ENCODE peak calls at places on chromosomes 3 and 15, in nine cellular contexts. F, X, Z, C, W, P, N, K and G are unnamed samples.

GRCh38 chr15:77721963-77722362 is 89.3 kb upstream of the LINGO1 start:
- DNase-seq in F (no peak), X (no peak), Z (no peak), C (no peak), W (no peak), P (no peak), N (no peak), K (no peak), G (no peak)

GRCh38 chr3:37072892-37073291 is 79.6 kb downstream of the MLH1 start:
- DNase-seq in F (no peak), X (no peak), Z (peak; percentile 93), C (no peak), W (peak; percentile 89), P (peak; percentile 31), N (no peak), K (no peak), G (no peak)

GRCh38 chr15:99998661-99999101 is 265.4 kb upstream of the LYSMD4 start:
- DNase-seq in F (peak; percentile 89), X (no peak), Z (peak; percentile 1), C (no peak), W (no peak), P (no peak), N (no peak), K (no peak), G (no peak)

GRCh38 chr3:128846501-128846900 is 32.9 kb upstream of the ACAD9 start:
- DNase-seq in F (no peak), X (no peak), Z (no peak), C (no peak), W (no peak), P (no peak), N (no peak), K (peak; percentile 34), G (no peak)

GRCh38 chr15:33844597-33844996 is 123.7 kb upstream of the CHRM5 start:
- DNase-seq in F (no peak), X (no peak), Z (no peak), C (no peak), W (no peak), P (no peak), N (no peak), K (no peak), G (no peak)

GRCh38 chr3:144129536-144130214 is 158.1 kb downstream of the DIPK2A start:
- DNase-seq in F (no peak), X (no peak), Z (no peak), C (no peak), W (no peak), P (no peak), N (no peak), K (no peak), G (no peak)

GRCh38 chr3:8638994-8639393 is 5.6 kb downstream of the SSUH2 start:
- DNase-seq in F (no peak), X (no peak), Z (no peak), C (no peak), W (no peak), P (no peak), N (no peak), K (no peak), G (no peak)

GRCh38 chr3:161914703-161915102 is 418.1 kb downstream of the OTOL1 start:
- DNase-seq in F (peak; percentile 83), X (peak; percentile 20), Z (peak; percentile 59), C (no peak), W (peak; percentile 77), P (peak; percentile 35), N (peak; percentile 35), K (no peak), G (no peak)

GRCh38 chr15:81315452-81316203 is 8.3 kb downstream of the STARD5 start:
- DNase-seq in F (no peak), X (no peak), Z (no peak), C (no peak), W (no peak), P (no peak), N (no peak), K (no peak), G (no peak)

GRCh38 chr3:84958495-84959469 is at the start of gene CADM2:
- DNase-seq in F (peak; percentile 97), X (peak; percentile 89), Z (peak; percentile 45), C (peak; percentile 92), W (peak; percentile 71), P (peak; percentile 12), N (peak; percentile 79), K (peak; percentile 86), G (peak; percentile 97)

GRCh38 chr3:176296066-176296597 is 901.1 kb downstream of the TBL1XR1 start:
- DNase-seq in F (no peak), X (no peak), Z (peak; percentile 2), C (no peak), W (no peak), P (no peak), N (no peak), K (no peak), G (no peak)

GRCh38 chr15:93045191-93045785 is 43.7 kb downstream of the RGMA start:
- DNase-seq in F (no peak), X (no peak), Z (no peak), C (no peak), W (no peak), P (no peak), N (no peak), K (no peak), G (no peak)

GRCh38 chr15:68410466-68411200 is 21.3 kb downstream of the ITGA11 start:
- DNase-seq in F (peak; percentile 57), X (no peak), Z (no peak), C (no peak), W (no peak), P (no peak), N (no peak), K (no peak), G (peak; percentile 85)

GRCh38 chr3:52820741-52821140 is 9.7 kb downstream of the ITIH4 start:
- DNase-seq in F (no peak), X (peak; percentile 58), Z (peak; percentile 6), C (peak; percentile 63), W (peak; percentile 22), P (no peak), N (no peak), K (no peak), G (no peak)

GRCh38 chr15:53869044-53869805 is 109.0 kb upstream of the UNC13C start:
- DNase-seq in F (no peak), X (no peak), Z (no peak), C (no peak), W (no peak), P (no peak), N (no peak), K (no peak), G (no peak)
- TF ChIP-seq CTCF in F (no peak), X (peak; percentile 34), Z (no peak), C (no peak), W (no peak), P (no peak), N (no peak), K (no peak), G (no peak)

GRCh38 chr15:49916998-49917397 is 202.0 kb downstream of the ATP8B4 start:
- DNase-seq in F (no peak), X (no peak), Z (no peak), C (no peak), W (no peak), P (no peak), N (no peak), K (no peak), G (no peak)
- TF ChIP-seq CTCF in F (no peak), X (no peak), Z (no peak), C (no peak), W (no peak), P (no peak), N (no peak), K (no peak), G (no peak)

DNA sequence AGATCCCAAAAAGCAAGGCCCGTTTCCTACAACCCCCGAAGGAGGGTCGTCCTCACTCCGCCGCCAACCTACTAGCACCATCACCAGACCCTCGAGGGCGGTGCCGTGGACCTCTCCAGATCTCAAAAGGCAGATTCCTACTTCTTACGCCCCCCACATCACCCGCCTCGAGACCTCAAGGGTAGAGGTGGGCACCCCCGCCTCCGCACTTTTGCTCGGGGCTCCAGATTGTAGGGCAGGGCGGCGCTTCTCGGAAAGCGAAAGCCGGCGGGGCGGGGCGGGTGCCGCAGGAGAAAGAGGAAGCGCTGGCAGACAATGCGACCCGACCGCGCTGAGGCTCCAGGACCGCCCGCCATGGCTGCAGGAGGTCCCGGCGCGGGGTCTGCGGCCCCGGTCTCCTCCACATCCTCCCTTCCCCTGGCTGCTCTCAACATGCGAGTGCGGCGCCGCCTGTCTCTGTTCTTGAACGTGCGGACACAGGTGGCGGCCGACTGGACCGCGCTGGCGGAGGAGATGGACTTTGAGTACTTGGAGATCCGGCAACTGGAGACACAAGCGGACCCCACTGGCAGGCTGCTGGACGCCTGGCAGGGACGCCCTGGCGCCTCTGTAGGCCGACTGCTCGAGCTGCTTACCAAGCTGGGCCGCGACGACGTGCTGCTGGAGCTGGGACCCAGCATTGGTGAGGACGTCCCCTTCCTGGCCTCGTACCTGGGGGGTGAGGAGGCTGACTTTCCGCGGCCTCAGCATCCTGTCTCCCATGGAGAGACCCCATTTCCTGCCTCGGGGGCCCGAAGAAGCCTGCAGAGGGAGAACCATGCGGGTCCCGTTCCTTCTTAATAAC is at the start of gene MYD88:
- DNase-seq in F (peak; percentile 97), X (peak; percentile 66), Z (peak; percentile 51), C (peak; percentile 82), W (peak; percentile 56), P (no peak), N (peak; percentile 79), K (peak; percentile 92), G (peak; percentile 97)
- TF ChIP-seq CTCF in F (no peak), X (no peak), Z (peak; percentile 6), C (no peak), W (no peak), P (no peak), N (no peak), K (no peak), G (no peak)

GRCh38 chr15:89864958-89865739 is 28.6 kb downstream of the AP3S2 start:
- DNase-seq in F (no peak), X (no peak), Z (no peak), C (no peak), W (no peak), P (no peak), N (no peak), K (no peak), G (no peak)

GRCh38 chr15:89860851-89861360 is 32.9 kb downstream of the AP3S2 start:
- DNase-seq in F (no peak), X (no peak), Z (no peak), C (no peak), W (no peak), P (no peak), N (no peak), K (no peak), G (no peak)

GRCh38 chr15:89858661-89859458 is 34.9 kb downstream of the AP3S2 start:
- DNase-seq in F (no peak), X (no peak), Z (no peak), C (no peak), W (no peak), P (no peak), N (no peak), K (no peak), G (no peak)

GRCh38 chr15:89860446-89860845 is 33.3 kb downstream of the AP3S2 start:
- DNase-seq in F (no peak), X (no peak), Z (no peak), C (no peak), W (no peak), P (no peak), N (no peak), K (no peak), G (no peak)

DNA sequence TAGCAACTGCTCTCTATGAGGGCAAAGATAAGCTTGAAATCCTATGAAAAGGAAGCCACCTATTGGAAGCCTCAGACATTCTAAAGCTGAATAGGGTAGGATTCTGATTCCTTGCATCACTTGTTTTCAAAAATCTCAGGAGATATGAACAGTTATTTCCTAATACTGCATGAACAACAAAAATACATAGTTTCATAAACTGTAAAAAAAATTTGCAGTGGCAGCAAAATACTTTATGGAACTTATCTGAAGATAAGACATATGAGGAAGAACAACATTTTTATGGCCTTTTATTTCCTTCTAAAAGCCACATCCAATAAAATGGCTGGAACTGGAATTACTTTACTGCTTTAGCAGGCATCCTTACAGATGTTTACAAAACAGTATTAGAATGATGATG is 29.9 kb downstream of the AP3S2 start:
- DNase-seq in F (no peak), X (no peak), Z (no peak), C (no peak), W (peak; percentile 40), P (no peak), N (no peak), K (no peak), G (no peak)
- TF ChIP-seq CTCF in F (no peak), X (no peak), Z (no peak), C (no peak), W (peak; percentile 6), P (peak; percentile 19), N (no peak), K (no peak), G (no peak)